ENCODE peak calls at places on chromosomes 4 and X, in nine cellular contexts. One of them, this sample, is unnamed.

GRCh38 chr4:101367201-101367600 is 19.9 kb upstream of the PPP3CA start:
- DNase-seq in naive thymus-derived CD4-positive, alpha-beta T cell: no peak
- DNase-seq in mucosa of descending colon: no peak
- DNase-seq in heart right ventricle: no peak
- DNase-seq in endodermal cell: no peak
- DNase-seq in GM23248: peak; percentile 86
- DNase-seq in A549: no peak
- DNase-seq in upper lobe of right lung: no peak
- DNase-seq in colonic mucosa: no peak
- DNase-seq in this sample: no peak

GRCh38 chrX:144253356-144253755 is 369.5 kb downstream of the UBE2NL start:
- DNase-seq in naive thymus-derived CD4-positive, alpha-beta T cell: no peak
- DNase-seq in GM23248: no peak
- DNase-seq in colonic mucosa: no peak
- DNase-seq in heart right ventricle: no peak
- DNase-seq in A549: no peak
- DNase-seq in endodermal cell: no peak
- DNase-seq in mucosa of descending colon: no peak
- DNase-seq in upper lobe of right lung: no peak
- DNase-seq in this sample: no peak

GRCh38 chr4:143438710-143439109 is 74.8 kb upstream of the SMARCA5 start:
- DNase-seq in heart right ventricle: no peak
- DNase-seq in A549: no peak
- DNase-seq in GM23248: no peak
- DNase-seq in naive thymus-derived CD4-positive, alpha-beta T cell: no peak
- DNase-seq in upper lobe of right lung: no peak
- DNase-seq in endodermal cell: no peak
- DNase-seq in colonic mucosa: no peak
- DNase-seq in mucosa of descending colon: no peak
- DNase-seq in this sample: no peak

GRCh38 chr4:95204873-95205272 is 343.9 kb downstream of the UNC5C start:
- DNase-seq in naive thymus-derived CD4-positive, alpha-beta T cell: no peak
- DNase-seq in mucosa of descending colon: no peak
- DNase-seq in colonic mucosa: no peak
- DNase-seq in GM23248: peak; percentile 9
- DNase-seq in heart right ventricle: no peak
- DNase-seq in endodermal cell: peak; percentile 65
- DNase-seq in upper lobe of right lung: no peak
- DNase-seq in A549: peak; percentile 7
- DNase-seq in this sample: no peak

GRCh38 chrX:103584606-103585005 is 709 bp upstream of the TCEAL4 start:
- DNase-seq in endodermal cell: no peak
- DNase-seq in naive thymus-derived CD4-positive, alpha-beta T cell: no peak
- DNase-seq in A549: no peak
- DNase-seq in mucosa of descending colon: no peak
- DNase-seq in colonic mucosa: no peak
- DNase-seq in GM23248: no peak
- DNase-seq in heart right ventricle: no peak
- DNase-seq in upper lobe of right lung: no peak
- DNase-seq in this sample: no peak

GRCh38 chrX:30659421-30659820 is 6.2 kb downstream of the GK start:
- DNase-seq in upper lobe of right lung: no peak
- DNase-seq in A549: peak; percentile 4
- DNase-seq in naive thymus-derived CD4-positive, alpha-beta T cell: no peak
- DNase-seq in GM23248: peak; percentile 87
- DNase-seq in endodermal cell: no peak
- DNase-seq in heart right ventricle: no peak
- DNase-seq in mucosa of descending colon: no peak
- DNase-seq in colonic mucosa: no peak
- DNase-seq in this sample: no peak

GRCh38 chr4:56757270-56757746 is 64.2 kb downstream of the SPINK2 start:
- DNase-seq in heart right ventricle: no peak
- DNase-seq in mucosa of descending colon: peak; percentile 60
- DNase-seq in colonic mucosa: no peak
- DNase-seq in A549: peak; percentile 25
- DNase-seq in upper lobe of right lung: no peak
- DNase-seq in endodermal cell: peak; percentile 61
- DNase-seq in GM23248: peak; percentile 88
- DNase-seq in naive thymus-derived CD4-positive, alpha-beta T cell: peak; percentile 9
- DNase-seq in this sample: no peak

GRCh38 chrX:45266456-45266855 is 65.8 kb upstream of the DIPK2B start:
- DNase-seq in mucosa of descending colon: no peak
- DNase-seq in GM23248: no peak
- DNase-seq in colonic mucosa: no peak
- DNase-seq in endodermal cell: no peak
- DNase-seq in upper lobe of right lung: no peak
- DNase-seq in naive thymus-derived CD4-positive, alpha-beta T cell: no peak
- DNase-seq in heart right ventricle: no peak
- DNase-seq in A549: no peak
- DNase-seq in this sample: no peak

GRCh38 chrX:108090474-108091265 is 672 bp downstream of the PSMD10 start:
- DNase-seq in endodermal cell: no peak
- DNase-seq in colonic mucosa: no peak
- DNase-seq in upper lobe of right lung: no peak
- DNase-seq in heart right ventricle: no peak
- DNase-seq in naive thymus-derived CD4-positive, alpha-beta T cell: no peak
- DNase-seq in mucosa of descending colon: no peak
- DNase-seq in A549: peak; percentile 56
- DNase-seq in GM23248: peak; percentile 62
- DNase-seq in this sample: no peak

GRCh38 chr4:20420916-20421315 is 169.2 kb downstream of the SLIT2 start:
- DNase-seq in naive thymus-derived CD4-positive, alpha-beta T cell: no peak
- DNase-seq in mucosa of descending colon: no peak
- DNase-seq in GM23248: no peak
- DNase-seq in heart right ventricle: no peak
- DNase-seq in colonic mucosa: no peak
- DNase-seq in upper lobe of right lung: no peak
- DNase-seq in A549: no peak
- DNase-seq in endodermal cell: no peak
- DNase-seq in this sample: no peak

GRCh38 chr4:150131581-150132228 is 53.5 kb downstream of the DCLK2 start:
- DNase-seq in colonic mucosa: no peak
- DNase-seq in GM23248: peak; percentile 58
- DNase-seq in upper lobe of right lung: no peak
- DNase-seq in mucosa of descending colon: no peak
- DNase-seq in A549: no peak
- DNase-seq in naive thymus-derived CD4-positive, alpha-beta T cell: no peak
- DNase-seq in heart right ventricle: no peak
- DNase-seq in endodermal cell: no peak
- DNase-seq in this sample: no peak

GRCh38 chrX:151825927-151826471 is 86.7 kb upstream of the MAGEA4 start:
- DNase-seq in GM23248: peak; percentile 90
- DNase-seq in mucosa of descending colon: no peak
- DNase-seq in heart right ventricle: no peak
- DNase-seq in colonic mucosa: no peak
- DNase-seq in endodermal cell: no peak
- DNase-seq in A549: peak; percentile 31
- DNase-seq in upper lobe of right lung: no peak
- DNase-seq in naive thymus-derived CD4-positive, alpha-beta T cell: no peak
- DNase-seq in this sample: no peak

GRCh38 chrX:125673758-125674157 is 354.1 kb downstream of the TEX13C start:
- DNase-seq in endodermal cell: no peak
- DNase-seq in naive thymus-derived CD4-positive, alpha-beta T cell: no peak
- DNase-seq in heart right ventricle: no peak
- DNase-seq in GM23248: no peak
- DNase-seq in upper lobe of right lung: no peak
- DNase-seq in A549: no peak
- DNase-seq in mucosa of descending colon: no peak
- DNase-seq in colonic mucosa: no peak
- DNase-seq in this sample: no peak

GRCh38 chr4:98627477-98627876 is 30.9 kb downstream of the TSPAN5 start:
- DNase-seq in colonic mucosa: no peak
- DNase-seq in heart right ventricle: no peak
- DNase-seq in naive thymus-derived CD4-positive, alpha-beta T cell: no peak
- DNase-seq in A549: no peak
- DNase-seq in mucosa of descending colon: no peak
- DNase-seq in upper lobe of right lung: no peak
- DNase-seq in endodermal cell: no peak
- DNase-seq in GM23248: peak; percentile 28
- DNase-seq in this sample: no peak

GRCh38 chr4:41216294-41217019 is 2.1 kb upstream of the APBB2 start:
- DNase-seq in GM23248: peak; percentile 85
- DNase-seq in A549: peak; percentile 81
- DNase-seq in mucosa of descending colon: peak; percentile 87
- DNase-seq in colonic mucosa: peak; percentile 83
- DNase-seq in naive thymus-derived CD4-positive, alpha-beta T cell: peak; percentile 14
- DNase-seq in heart right ventricle: peak; percentile 55
- DNase-seq in upper lobe of right lung: peak; percentile 94
- DNase-seq in endodermal cell: peak; percentile 97
- DNase-seq in this sample: peak; percentile 88

GRCh38 chrX:39309018-39309620 is 507.9 kb downstream of the MID1IP1 start:
- DNase-seq in GM23248: peak; percentile 31
- DNase-seq in endodermal cell: no peak
- DNase-seq in mucosa of descending colon: no peak
- DNase-seq in naive thymus-derived CD4-positive, alpha-beta T cell: no peak
- DNase-seq in A549: no peak
- DNase-seq in upper lobe of right lung: no peak
- DNase-seq in colonic mucosa: no peak
- DNase-seq in heart right ventricle: no peak
- DNase-seq in this sample: no peak

DNA sequence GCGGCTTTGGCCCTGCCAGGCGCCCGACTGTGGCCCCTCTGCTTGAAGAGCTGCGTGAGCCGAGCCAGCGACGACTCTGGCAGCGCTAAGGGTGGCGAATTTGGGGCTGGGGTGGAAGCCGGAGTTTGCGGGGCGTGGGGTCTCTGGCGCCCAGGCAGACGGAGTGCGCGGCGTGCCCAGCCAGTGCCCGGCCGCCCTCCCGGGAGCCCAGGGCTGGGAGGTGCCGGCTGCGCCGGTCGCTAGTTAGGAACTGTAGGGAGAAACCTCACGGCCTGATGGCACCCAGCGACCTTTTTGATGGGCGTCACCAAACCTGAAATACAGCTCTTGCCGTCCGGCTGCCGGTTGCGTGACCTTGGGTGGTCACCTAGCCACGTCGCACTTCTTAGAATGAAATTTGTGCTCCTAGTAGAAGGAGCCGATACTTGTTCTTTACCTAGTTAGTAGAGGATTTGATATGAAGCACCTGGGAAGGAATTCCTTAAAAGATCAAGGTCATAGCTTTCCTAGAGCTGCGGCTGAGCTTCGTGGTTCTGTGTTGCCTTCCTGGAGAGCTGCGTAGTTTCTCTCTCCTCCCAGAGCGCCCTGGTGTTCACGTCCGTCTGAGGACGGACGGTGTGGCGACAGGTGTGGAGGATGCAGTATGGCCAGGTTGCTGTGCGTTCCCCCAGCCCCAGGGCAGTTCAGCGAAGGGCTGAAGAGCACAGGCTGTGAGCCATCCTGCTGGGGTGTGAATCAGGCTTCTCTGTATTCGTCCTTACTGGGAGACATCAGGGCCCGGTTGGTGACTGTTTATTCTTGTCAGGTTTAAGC is 680 bp downstream of the MAEA start:
- DNase-seq in A549: no peak
- DNase-seq in GM23248: peak; percentile 68
- DNase-seq in heart right ventricle: no peak
- DNase-seq in upper lobe of right lung: no peak
- DNase-seq in colonic mucosa: peak; percentile 59
- DNase-seq in naive thymus-derived CD4-positive, alpha-beta T cell: no peak
- DNase-seq in endodermal cell: no peak
- DNase-seq in mucosa of descending colon: no peak
- DNase-seq in this sample: no peak
- H3K4me1 ChIP-seq in A549: peaks cover 14% of the 10 kb centered on the region
- H3K4me1 ChIP-seq in GM23248: peaks cover 15% of the 10 kb centered on the region
- H3K4me1 ChIP-seq in heart right ventricle: peaks cover 24% of the 10 kb centered on the region
- H3K4me1 ChIP-seq in upper lobe of right lung: peaks cover 40% of the 10 kb centered on the region
- H3K4me1 ChIP-seq in colonic mucosa: peaks cover 13% of the 10 kb centered on the region
- H3K4me1 ChIP-seq in naive thymus-derived CD4-positive, alpha-beta T cell: peaks cover 22% of the 10 kb centered on the region
- H3K4me1 ChIP-seq in endodermal cell: peaks cover 6% of the 10 kb centered on the region
- H3K4me1 ChIP-seq in mucosa of descending colon: peaks cover 31% of the 10 kb centered on the region
- H3K4me1 ChIP-seq in this sample: peaks cover 3% of the 10 kb centered on the region

GRCh38 chrX:22691966-22692565 is 307.7 kb upstream of the DDX53 start:
- DNase-seq in endodermal cell: no peak
- DNase-seq in GM23248: no peak
- DNase-seq in naive thymus-derived CD4-positive, alpha-beta T cell: no peak
- DNase-seq in heart right ventricle: no peak
- DNase-seq in colonic mucosa: no peak
- DNase-seq in mucosa of descending colon: no peak
- DNase-seq in A549: no peak
- DNase-seq in upper lobe of right lung: no peak
- DNase-seq in this sample: no peak

GRCh38 chrX:22690116-22690515 is 309.6 kb upstream of the DDX53 start:
- DNase-seq in upper lobe of right lung: no peak
- DNase-seq in A549: no peak
- DNase-seq in colonic mucosa: no peak
- DNase-seq in endodermal cell: no peak
- DNase-seq in naive thymus-derived CD4-positive, alpha-beta T cell: no peak
- DNase-seq in heart right ventricle: peak; percentile 6
- DNase-seq in GM23248: peak; percentile 57
- DNase-seq in mucosa of descending colon: no peak
- DNase-seq in this sample: no peak

GRCh38 chrX:22689290-22689689 is 310.5 kb upstream of the DDX53 start:
- DNase-seq in upper lobe of right lung: no peak
- DNase-seq in endodermal cell: no peak
- DNase-seq in mucosa of descending colon: no peak
- DNase-seq in A549: no peak
- DNase-seq in colonic mucosa: no peak
- DNase-seq in heart right ventricle: no peak
- DNase-seq in naive thymus-derived CD4-positive, alpha-beta T cell: no peak
- DNase-seq in GM23248: peak; percentile 61
- DNase-seq in this sample: no peak

GRCh38 chrX:22686138-22686541 is 313.6 kb upstream of the DDX53 start:
- DNase-seq in GM23248: no peak
- DNase-seq in A549: no peak
- DNase-seq in colonic mucosa: no peak
- DNase-seq in heart right ventricle: peak; percentile 31
- DNase-seq in upper lobe of right lung: no peak
- DNase-seq in mucosa of descending colon: no peak
- DNase-seq in endodermal cell: peak; percentile 45
- DNase-seq in naive thymus-derived CD4-positive, alpha-beta T cell: no peak
- DNase-seq in this sample: no peak
- H3K4me3 ChIP-seq in GM23248: no peak overlapping the region
- H3K4me3 ChIP-seq in A549: no peak overlapping the region
- H3K4me3 ChIP-seq in colonic mucosa: no peak overlapping the region
- H3K4me3 ChIP-seq in heart right ventricle: no peak overlapping the region
- H3K4me3 ChIP-seq in upper lobe of right lung: no peak overlapping the region
- H3K4me3 ChIP-seq in mucosa of descending colon: no peak overlapping the region
- H3K4me3 ChIP-seq in endodermal cell: no peak overlapping the region
- H3K4me3 ChIP-seq in naive thymus-derived CD4-positive, alpha-beta T cell: no peak overlapping the region
- H3K4me3 ChIP-seq in this sample: no peak overlapping the region

GRCh38 chr4:26349496-26349895 is 28.7 kb downstream of the RBPJ start:
- DNase-seq in endodermal cell: no peak
- DNase-seq in A549: no peak
- DNase-seq in upper lobe of right lung: no peak
- DNase-seq in mucosa of descending colon: no peak
- DNase-seq in heart right ventricle: no peak
- DNase-seq in GM23248: no peak
- DNase-seq in colonic mucosa: no peak
- DNase-seq in naive thymus-derived CD4-positive, alpha-beta T cell: no peak
- DNase-seq in this sample: no peak
- H3K4me1 ChIP-seq in endodermal cell: no peaks in the 10 kb centered on the region
- H3K4me1 ChIP-seq in A549: no peaks in the 10 kb centered on the region
- H3K4me1 ChIP-seq in upper lobe of right lung: peaks cover 13% of the 10 kb centered on the region
- H3K4me1 ChIP-seq in mucosa of descending colon: peaks cover 6% of the 10 kb centered on the region
- H3K4me1 ChIP-seq in heart right ventricle: no peaks in the 10 kb centered on the region
- H3K4me1 ChIP-seq in GM23248: peaks cover 12% of the 10 kb centered on the region
- H3K4me1 ChIP-seq in colonic mucosa: no peaks in the 10 kb centered on the region
- H3K4me1 ChIP-seq in naive thymus-derived CD4-positive, alpha-beta T cell: no peaks in the 10 kb centered on the region
- H3K4me1 ChIP-seq in this sample: no peaks in the 10 kb centered on the region

DNA sequence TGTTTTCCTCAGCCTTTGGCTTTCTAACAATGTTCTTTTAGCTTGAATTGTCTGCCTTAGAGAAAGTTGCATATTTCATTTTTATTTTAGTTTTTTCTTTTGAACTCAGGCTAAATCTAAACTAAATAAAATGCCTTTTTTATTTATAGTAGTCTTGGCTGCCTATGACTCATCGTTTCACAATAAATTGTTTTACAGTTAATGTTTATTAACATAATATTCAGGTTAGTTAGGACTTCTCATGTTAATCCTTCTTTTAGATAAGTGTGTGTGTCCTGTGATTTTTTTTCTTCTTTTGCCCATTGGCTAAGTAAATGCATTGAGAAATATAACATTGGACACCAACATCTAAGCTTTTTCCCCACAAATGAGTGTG is 1.6 kb downstream of the RP2 start:
- DNase-seq in upper lobe of right lung: no peak
- DNase-seq in naive thymus-derived CD4-positive, alpha-beta T cell: no peak
- DNase-seq in mucosa of descending colon: no peak
- DNase-seq in heart right ventricle: no peak
- DNase-seq in colonic mucosa: no peak
- DNase-seq in endodermal cell: no peak
- DNase-seq in GM23248: peak; percentile 50
- DNase-seq in A549: no peak
- DNase-seq in this sample: no peak
- H3K4me3 ChIP-seq in upper lobe of right lung: peak overlapping the region; percentile 73
- H3K4me3 ChIP-seq in naive thymus-derived CD4-positive, alpha-beta T cell: peak overlapping the region; percentile 91
- H3K4me3 ChIP-seq in mucosa of descending colon: no peak overlapping the region
- H3K4me3 ChIP-seq in heart right ventricle: no peak overlapping the region
- H3K4me3 ChIP-seq in colonic mucosa: peak overlapping the region; percentile 59
- H3K4me3 ChIP-seq in endodermal cell: peak overlapping the region; percentile 95
- H3K4me3 ChIP-seq in GM23248: peak overlapping the region; percentile 96
- H3K4me3 ChIP-seq in A549: peak overlapping the region; percentile 74
- H3K4me3 ChIP-seq in this sample: peak overlapping the region; percentile 26

This sample was measured in aorta.